ENCODE peak calls at places on chromosomes 16 and 17, in eight cellular contexts. Y is upper lobe of right lung; J is stimulated activated CD4-positive, alpha-beta T cell treated with anti-CD3 and anti-CD28 coated beads, Interleukin-4, amount 100 ng/mL, for 48 hours; H is T-helper 17 cell; N is T-helper 9 cell; R is DMS 273 treated with DMSO at 0.1 percent for 48 hours; W is left kidney; X is HTR-8/SVneo. O is an unnamed sample.

GRCh38 chr16:86285938-86286921 is 224.1 kb upstream of the FOXF1 start:
- DNase-seq in W (no peak), J (no peak), Y (no peak), H (no peak), X (no peak), R (no peak), N (no peak), O (no peak)

GRCh38 chr17:40093005-40093579 is 7.3 kb downstream of the NR1D1 start:
- DNase-seq in Y (no peak), W (peak), R (no peak), J (no peak), N (no peak), H (no peak), X (no peak), O (no peak)

GRCh38 chr17:63275318-63275967 is 170.7 kb downstream of the CYB561 start:
- DNase-seq in R (no peak), H (no peak), J (no peak), Y (no peak), W (no peak), X (peak), N (no peak), O (no peak)

GRCh38 chr17:156946-157345 is 19.6 kb downstream of the SCGB1C2 start:
- DNase-seq in R (no peak), N (no peak), W (no peak), X (no peak), Y (no peak), J (no peak), H (no peak), O (no peak)

GRCh38 chr16:3065069-3065741 is at the start of gene IL32:
- DNase-seq in R (no peak), N (peak), X (peak), W (peak), H (peak), J (peak), Y (no peak), O (peak)

GRCh38 chr16:27353853-27354252 is 40.1 kb downstream of the IL4R start:
- DNase-seq in W (no peak), H (no peak), R (no peak), X (no peak), J (no peak), Y (no peak), N (no peak), O (no peak)

GRCh38 chr16:88525663-88525990 is 44.6 kb upstream of the ZC3H18 start:
- DNase-seq in W (no peak), N (no peak), X (no peak), Y (no peak), H (no peak), R (no peak), J (no peak), O (no peak)

GRCh38 chr16:21150375-21151001 is at the start of gene DNAH3:
- DNase-seq in N (no peak), Y (peak), H (no peak), X (no peak), R (peak), W (peak), J (no peak), O (no peak)

GRCh38 chr16:1311738-1312458 is 2.5 kb downstream of the UBE2I start:
- DNase-seq in W (no peak), R (no peak), Y (no peak), X (no peak), N (no peak), J (no peak), H (no peak), O (no peak)

GRCh38 chr17:19799796-19800195 is 51.7 kb upstream of the ALDH3A1 start:
- DNase-seq in W (no peak), N (no peak), X (no peak), H (no peak), J (no peak), R (no peak), Y (no peak), O (no peak)

GRCh38 chr16:28983644-28984043 is 1.2 kb upstream of the LAT start:
- DNase-seq in Y (no peak), W (no peak), R (no peak), H (no peak), J (no peak), N (no peak), X (no peak), O (no peak)

GRCh38 chr16:74732951-74733350 is 32.3 kb upstream of the MLKL start:
- DNase-seq in H (no peak), X (no peak), W (no peak), J (no peak), N (no peak), R (no peak), Y (no peak), O (no peak)

GRCh38 chr17:30236807-30237206 is 1.3 kb upstream of the SLC6A4 start:
- DNase-seq in J (no peak), X (peak), N (no peak), Y (peak), W (peak), R (no peak), H (no peak), O (no peak)

GRCh38 chr17:45855691-45856315 is 11.1 kb downstream of the SPPL2C start:
- DNase-seq in J (no peak), X (no peak), Y (no peak), N (no peak), H (no peak), W (no peak), R (no peak), O (no peak)